ENCODE peak calls at places on chromosomes 6 and 20, in four cellular contexts. One of them, this sample, is unnamed.

GRCh38 chr6:29763491-29764289 is 40.5 kb downstream of the HLA-F start:
- DNase-seq in Calu3: no peak
- DNase-seq in activated T-cell treated with anti-CD3 and anti-CD28 coated beads for 1 hour: no peak
- DNase-seq in ELR: peak
- DNase-seq in this sample: no peak

GRCh38 chr6:147903321-147903720 is 394.8 kb downstream of the SAMD5 start:
- DNase-seq in Calu3: no peak
- DNase-seq in activated T-cell treated with anti-CD3 and anti-CD28 coated beads for 1 hour: no peak
- DNase-seq in ELR: no peak
- DNase-seq in this sample: no peak

GRCh38 chr6:131281471-131282270 is 146.4 kb downstream of the AKAP7 start:
- DNase-seq in Calu3: no peak
- DNase-seq in activated T-cell treated with anti-CD3 and anti-CD28 coated beads for 1 hour: peak
- DNase-seq in ELR: no peak
- DNase-seq in this sample: no peak

GRCh38 chr20:62355527-62356142 is 11.5 kb downstream of the LAMA5 start:
- DNase-seq in Calu3: peak
- DNase-seq in activated T-cell treated with anti-CD3 and anti-CD28 coated beads for 1 hour: no peak
- DNase-seq in ELR: peak
- DNase-seq in this sample: no peak

GRCh38 chr6:110558575-110558974 is 82.2 kb upstream of the SLC22A16 start:
- DNase-seq in Calu3: no peak
- DNase-seq in activated T-cell treated with anti-CD3 and anti-CD28 coated beads for 1 hour: no peak
- DNase-seq in ELR: no peak
- DNase-seq in this sample: no peak

GRCh38 chr20:24936526-24937407 is 12.3 kb upstream of the CST7 start:
- DNase-seq in Calu3: no peak
- DNase-seq in activated T-cell treated with anti-CD3 and anti-CD28 coated beads for 1 hour: no peak
- DNase-seq in ELR: no peak
- DNase-seq in this sample: no peak

GRCh38 chr20:8642247-8642646 is 426.6 kb upstream of the PLCB4 start:
- DNase-seq in Calu3: no peak
- DNase-seq in activated T-cell treated with anti-CD3 and anti-CD28 coated beads for 1 hour: no peak
- DNase-seq in ELR: no peak
- DNase-seq in this sample: no peak

GRCh38 chr20:32301719-32302506 is 24.5 kb downstream of the KIF3B start:
- DNase-seq in Calu3: no peak
- DNase-seq in activated T-cell treated with anti-CD3 and anti-CD28 coated beads for 1 hour: no peak
- DNase-seq in ELR: no peak
- DNase-seq in this sample: no peak

GRCh38 chr6:30480536-30481156 is 8.7 kb upstream of the HLA-E start:
- DNase-seq in Calu3: peak
- DNase-seq in activated T-cell treated with anti-CD3 and anti-CD28 coated beads for 1 hour: no peak
- DNase-seq in ELR: peak
- DNase-seq in this sample: no peak

GRCh38 chr6:13573669-13574110 is 711 bp upstream of the SIRT5 start:
- DNase-seq in Calu3: peak
- DNase-seq in activated T-cell treated with anti-CD3 and anti-CD28 coated beads for 1 hour: no peak
- DNase-seq in ELR: peak
- DNase-seq in this sample: no peak

GRCh38 chr6:10962673-10963072 is 75.8 kb downstream of the SYCP2L start:
- DNase-seq in Calu3: no peak
- DNase-seq in activated T-cell treated with anti-CD3 and anti-CD28 coated beads for 1 hour: no peak
- DNase-seq in ELR: peak
- DNase-seq in this sample: no peak

GRCh38 chr6:140480852-140481251 is 1106.4 kb upstream of the CITED2 start:
- DNase-seq in Calu3: no peak
- DNase-seq in activated T-cell treated with anti-CD3 and anti-CD28 coated beads for 1 hour: no peak
- DNase-seq in ELR: peak
- DNase-seq in this sample: no peak

GRCh38 chr20:4730782-4731181 is 9.1 kb downstream of the PRND start:
- DNase-seq in Calu3: no peak
- DNase-seq in activated T-cell treated with anti-CD3 and anti-CD28 coated beads for 1 hour: no peak
- DNase-seq in ELR: no peak
- DNase-seq in this sample: no peak

GRCh38 chr6:7060769-7061516 is 46.8 kb upstream of the RREB1 start:
- DNase-seq in Calu3: no peak
- DNase-seq in activated T-cell treated with anti-CD3 and anti-CD28 coated beads for 1 hour: no peak
- DNase-seq in ELR: no peak
- DNase-seq in this sample: no peak

GRCh38 chr6:89745728-89746127 is 73.9 kb downstream of the MDN1 start:
- DNase-seq in Calu3: no peak
- DNase-seq in activated T-cell treated with anti-CD3 and anti-CD28 coated beads for 1 hour: no peak
- DNase-seq in ELR: no peak
- DNase-seq in this sample: no peak

GRCh38 chr20:62362590-62362940 is 4.5 kb downstream of the LAMA5 start:
- DNase-seq in Calu3: no peak
- DNase-seq in activated T-cell treated with anti-CD3 and anti-CD28 coated beads for 1 hour: no peak
- DNase-seq in ELR: no peak
- DNase-seq in this sample: no peak